ENCODE peak calls at places on chromosomes 13 and 19, in seven cellular contexts. H is left ventricle myocardium inferior, L is Panc1, O is ovary, D is mucosa of descending colon, R is PC-3, E is testis. X is an unnamed sample. For H3K36me3, the result is how much of the 10 kb centered on the place peaks cover.

GRCh38 chr19:4474504-4475136 is 2.5 kb downstream of the HDGFL2 start:
- DNase-seq in H (no peak), L (no peak), O (no peak), D (no peak), R (peak), E (peak), X (no peak)

GRCh38 chr19:6739390-6739883 is at the start of gene TRIP10:
- DNase-seq in H (peak), L (no peak), O (peak), D (peak), R (peak), E (peak), X (peak)

GRCh38 chr19:49662011-49662410 is 3.6 kb downstream of the IRF3 start:
- DNase-seq in H (no peak), L (no peak), O (no peak), D (no peak), R (no peak), E (no peak), X (no peak)

GRCh38 chr19:39246951-39247669 is 1.5 kb downstream of the IFNL4 start:
- DNase-seq in H (peak), L (no peak), O (no peak), D (peak), R (no peak), E (peak), X (peak)

GRCh38 chr13:68099616-68100015 is 869.5 kb upstream of the PCDH9 start:
- DNase-seq in H (no peak), L (peak), O (no peak), D (no peak), R (peak), E (no peak), X (no peak)

GRCh38 chr13:34108396-34108795 is 290.4 kb downstream of the RFC3 start:
- DNase-seq in H (no peak), L (no peak), O (no peak), D (no peak), R (peak), E (no peak), X (no peak)

GRCh38 chr13:31204592-31204991 is 4.8 kb downstream of the B3GLCT start:
- DNase-seq in H (no peak), L (no peak), O (no peak), D (no peak), R (peak), E (no peak), X (no peak)

GRCh38 chr13:110309661-110310524 is 2.8 kb downstream of the COL4A2 start:
- DNase-seq in H (no peak), L (no peak), O (no peak), D (no peak), R (no peak), E (no peak), X (no peak)

GRCh38 chr19:42178791-42179500 is 38.5 kb downstream of the DEDD2 start:
- DNase-seq in H (no peak), L (no peak), O (no peak), D (no peak), R (no peak), E (no peak), X (no peak)

GRCh38 chr19:17687857-17688784 is at the start of gene UNC13A:
- DNase-seq in H (peak), L (no peak), O (peak), D (peak), R (no peak), E (peak), X (peak)

GRCh38 chr13:95236774-95237173 is 64.5 kb downstream of the ABCC4 start:
- DNase-seq in H (no peak), L (no peak), O (no peak), D (no peak), R (no peak), E (no peak), X (no peak)

GRCh38 chr13:23506821-23507210 is 63.4 kb upstream of the TNFRSF19 start:
- DNase-seq in H (no peak), L (no peak), O (no peak), D (no peak), R (peak), E (no peak), X (peak)

GRCh38 chr13:53545340-53545941 is 516.8 kb downstream of the OLFM4 start:
- DNase-seq in H (no peak), L (no peak), O (no peak), D (no peak), R (no peak), E (no peak), X (no peak)

GRCh38 chr13:45362939-45363338 is 22.0 kb upstream of the TPT1 start:
- DNase-seq in H (no peak), L (no peak), O (no peak), D (no peak), R (no peak), E (no peak), X (no peak)

GRCh38 chr13:38340624-38341023 is 9.0 kb upstream of the UFM1 start:
- DNase-seq in H (no peak), L (no peak), O (no peak), D (no peak), R (no peak), E (no peak), X (no peak)

GRCh38 chr13:99660101-99660500 is 158.8 kb downstream of the TM9SF2 start:
- DNase-seq in H (no peak), L (no peak), O (no peak), D (no peak), R (no peak), E (no peak), X (no peak)

GRCh38 chr13:32537580-32538233 is 888 bp downstream of the N4BP2L2 start:
- DNase-seq in H (peak), L (no peak), O (peak), D (peak), R (no peak), E (peak), X (peak)

GRCh38 chr13:72456486-72456885 is 270.9 kb downstream of the MZT1 start:
- DNase-seq in H (no peak), L (no peak), O (no peak), D (no peak), R (no peak), E (no peak), X (no peak)

GRCh38 chr19:29404951-29405727 is 120.7 kb upstream of the VSTM2B start:
- DNase-seq in H (no peak), L (no peak), O (peak), D (peak), R (peak), E (peak), X (no peak)

GRCh38 chr19:3761382-3762129 is at the start of gene APBA3:
- DNase-seq in H (peak), L (peak), O (peak), D (peak), R (peak), E (peak), X (peak)

GRCh38 chr19:37505958-37506386 is 767 bp upstream of the ZNF793 start:
- DNase-seq in H (no peak), L (peak), O (no peak), D (no peak), R (no peak), E (peak), X (no peak)

GRCh38 chr13:112984501-112984900 is 15.5 kb downstream of the MCF2L start:
- DNase-seq in H (no peak), L (no peak), O (no peak), D (no peak), R (no peak), E (no peak), X (no peak)

GRCh38 chr19:5967994-5968430 is 9.9 kb downstream of the RANBP3 start:
- DNase-seq in H (peak), L (peak), O (peak), D (peak), R (peak), E (peak), X (no peak)

GRCh38 chr13:66994097-66994496 is 236.0 kb downstream of the PCDH9 start:
- DNase-seq in H (peak), L (no peak), O (no peak), D (peak), R (no peak), E (peak), X (peak)
- TF ChIP-seq CTCF in H (peak), L (peak), O (no peak), D (no peak), R (no peak), E (peak), X (peak)

GRCh38 chr19:23770672-23771250 is 12.1 kb upstream of the ZNF681 start:
- DNase-seq in H (no peak), L (no peak), O (no peak), D (no peak), R (no peak), E (no peak), X (no peak)

GRCh38 chr19:23771761-23772667 is 13.3 kb upstream of the ZNF681 start:
- DNase-seq in H (no peak), L (no peak), O (no peak), D (no peak), R (peak), E (no peak), X (no peak)

GRCh38 chr19:23769691-23770468 is 11.2 kb upstream of the ZNF681 start:
- DNase-seq in H (no peak), L (no peak), O (no peak), D (no peak), R (no peak), E (no peak), X (no peak)

GRCh38 chr19:23772668-23773063 is 14.0 kb upstream of the ZNF681 start:
- DNase-seq in H (no peak), L (no peak), O (no peak), D (no peak), R (peak), E (no peak), X (no peak)

GRCh38 chr19:23771348-23771747 is 12.7 kb upstream of the ZNF681 start:
- DNase-seq in H (no peak), L (no peak), O (no peak), D (no peak), R (no peak), E (no peak), X (no peak)
- H3K36me3 ChIP-seq in H (under half), L (under half), O (under half), D (under half), R (half or more), E (under half), X (under half)

DNA sequence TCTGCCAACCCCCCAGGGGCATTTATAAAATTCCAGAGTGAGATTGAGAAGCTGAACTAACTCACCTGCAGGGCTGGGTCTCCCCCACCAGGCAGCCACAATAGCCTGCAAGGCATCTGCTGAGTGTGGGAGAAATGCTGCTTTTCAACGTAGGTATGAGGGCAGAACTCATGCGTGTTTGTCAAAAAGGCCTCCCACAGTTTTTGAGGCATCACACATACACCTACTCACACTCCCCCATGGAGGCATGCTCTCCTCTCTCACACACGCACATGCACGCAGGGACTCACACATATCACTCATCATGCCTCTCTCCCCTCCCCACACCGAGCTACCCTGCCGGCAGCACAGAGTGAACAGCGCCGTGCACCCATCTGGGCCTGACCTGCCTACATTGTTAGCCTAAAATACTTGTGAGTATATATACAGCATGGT is 390.5 kb downstream of the FGF9 start:
- DNase-seq in H (no peak), L (no peak), O (no peak), D (no peak), R (no peak), E (no peak), X (no peak)
- TF ChIP-seq CTCF in H (no peak), L (no peak), O (no peak), D (no peak), R (no peak), E (no peak), X (no peak)

GRCh38 chr19:1258707-1259205 is 10.4 kb downstream of the MIDN start:
- DNase-seq in H (no peak), L (no peak), O (no peak), D (no peak), R (no peak), E (no peak), X (no peak)

GRCh38 chr19:1261512-1261862 is 7.6 kb upstream of the CIRBP start:
- DNase-seq in H (no peak), L (no peak), O (peak), D (no peak), R (no peak), E (no peak), X (peak)

GRCh38 chr19:1260749-1261511 is 8.2 kb upstream of the CIRBP start:
- DNase-seq in H (peak), L (no peak), O (peak), D (peak), R (peak), E (peak), X (peak)

GRCh38 chr19:1259206-1259872 is 9.8 kb upstream of the CIRBP start:
- DNase-seq in H (peak), L (no peak), O (peak), D (peak), R (peak), E (no peak), X (peak)

GRCh38 chr19:1259873-1260748 is 9.0 kb upstream of the CIRBP start:
- DNase-seq in H (no peak), L (no peak), O (peak), D (peak), R (no peak), E (no peak), X (no peak)
- H3K36me3 ChIP-seq in H (under half), L (under half), O (under half), D (under half), R (under half), E (under half), X (under half)

DNA sequence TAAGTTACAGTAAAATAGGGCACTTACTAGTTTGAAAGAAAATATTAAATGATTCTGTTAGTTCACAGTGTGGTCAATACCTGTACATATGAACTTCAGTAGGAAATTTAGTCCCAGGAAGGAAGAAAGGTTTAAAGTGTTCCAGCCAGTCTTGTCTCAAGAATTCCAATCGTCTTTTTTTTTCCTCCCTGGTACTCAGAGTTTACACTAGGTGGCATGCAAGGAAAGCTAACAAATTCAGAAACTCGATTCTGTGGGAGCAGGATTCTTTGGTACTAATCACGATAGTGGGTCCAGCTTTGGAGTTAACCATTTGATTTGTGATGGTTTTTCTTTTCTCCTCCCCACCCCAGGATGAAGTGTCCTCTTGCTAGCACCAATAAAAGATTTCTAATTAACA is 43.6 kb downstream of the POLR1D start:
- DNase-seq in H (no peak), L (no peak), O (no peak), D (no peak), R (peak), E (no peak), X (no peak)
- TF ChIP-seq CTCF in H (peak), L (no peak), O (no peak), D (no peak), R (peak), E (peak), X (peak)

GRCh38 chr19:32368781-32369180 is 23.4 kb downstream of the ZNF507 start:
- DNase-seq in H (no peak), L (no peak), O (no peak), D (no peak), R (no peak), E (no peak), X (no peak)
- H3K36me3 ChIP-seq in H (under half), L (under half), O (under half), D (under half), R (under half), E (under half), X (under half)

DNA sequence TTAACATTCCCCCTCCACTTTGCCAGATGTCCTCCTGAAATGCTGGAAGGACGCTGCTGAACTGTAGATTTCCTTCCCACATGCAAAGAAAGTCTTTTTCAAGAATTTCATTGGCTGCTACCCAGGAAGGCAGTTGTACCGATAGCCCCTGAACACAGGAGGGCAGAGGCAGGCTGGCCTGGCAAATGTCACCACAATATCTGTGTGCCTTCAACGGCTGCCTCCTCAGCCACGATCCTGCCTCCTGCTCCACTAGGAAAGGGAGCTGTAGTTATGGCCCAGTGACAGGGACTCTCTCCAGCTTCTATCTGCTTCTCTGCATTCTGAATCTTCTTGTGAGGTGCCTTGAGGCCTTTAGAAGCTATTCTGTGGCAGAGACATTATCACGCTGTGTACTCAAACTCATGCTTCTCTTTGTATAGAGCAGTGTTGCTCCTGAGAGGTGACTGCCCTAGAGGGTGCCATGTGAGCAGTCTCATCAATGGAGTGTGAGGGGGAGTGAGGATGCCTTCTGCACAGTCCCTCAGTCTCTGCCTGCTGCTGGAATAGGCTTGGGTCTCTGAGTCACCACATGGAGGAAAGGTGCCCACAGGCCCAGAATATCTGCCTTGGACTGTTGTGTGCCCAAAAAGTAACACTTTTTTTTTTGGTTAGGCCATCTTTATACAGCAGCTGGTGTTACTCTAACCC is 279.8 kb downstream of the DNAJC15 start:
- DNase-seq in H (peak), L (no peak), O (peak), D (peak), R (peak), E (peak), X (peak)
- TF ChIP-seq CTCF in H (peak), L (peak), O (no peak), D (no peak), R (peak), E (peak), X (peak)

GRCh38 chr13:41317243-41317642 is 6.2 kb downstream of the NAA16 start:
- DNase-seq in H (no peak), L (no peak), O (no peak), D (no peak), R (no peak), E (no peak), X (no peak)
- H3K36me3 ChIP-seq in H (under half), L (under half), O (under half), D (under half), R (under half), E (under half), X (under half)

X was measured in heart right ventricle.